ENCODE peak calls at places on chromosomes 6 and 20, in six cellular contexts. P is HTR-8/SVneo, E is midbrain, L is DMS79, R is heart left ventricle, F is HuH-7. U is an unnamed sample.
A peak's percentile ranks its signal among the peaks of the same experiment; 100 is the strongest.

GRCh38 chr6:43508481-43509141 is 1.5 kb downstream of the LRRC73 start:
- DNase-seq in P (no peak), E (no peak), L (no peak), R (no peak), F (no peak), U (no peak)

GRCh38 chr6:139649128-139649527 is 274.7 kb upstream of the CITED2 start:
- DNase-seq in P (no peak), E (no peak), L (no peak), R (no peak), F (no peak), U (no peak)

GRCh38 chr6:159203304-159204005 is 34.3 kb downstream of the FNDC1 start:
- DNase-seq in P (peak; percentile 57), E (no peak), L (no peak), R (no peak), F (no peak), U (no peak)

GRCh38 chr6:13383280-13384163 is 55.2 kb upstream of the TBC1D7 start:
- DNase-seq in P (no peak), E (no peak), L (no peak), R (no peak), F (no peak), U (no peak)

GRCh38 chr6:63997727-63998126 is 362.1 kb downstream of the PHF3 start:
- DNase-seq in P (peak; percentile 3), E (no peak), L (no peak), R (no peak), F (no peak), U (no peak)

GRCh38 chr6:107506145-107506544 is 16.2 kb downstream of the SOBP start:
- DNase-seq in P (no peak), E (no peak), L (no peak), R (no peak), F (no peak), U (no peak)

GRCh38 chr20:7387638-7388193 is 552.5 kb downstream of the HAO1 start:
- DNase-seq in P (no peak), E (no peak), L (no peak), R (no peak), F (no peak), U (no peak)

GRCh38 chr6:8029243-8029870 is 34.8 kb downstream of the BLOC1S5 start:
- DNase-seq in P (no peak), E (no peak), L (no peak), R (no peak), F (no peak), U (no peak)

GRCh38 chr20:46206025-46206424 is 87.9 kb downstream of the CD40 start:
- DNase-seq in P (peak; percentile 83), E (peak; percentile 17), L (no peak), R (peak; percentile 46), F (no peak), U (no peak)

GRCh38 chr20:58788896-58789295 is 61.8 kb downstream of the GNAS-AS1 start:
- DNase-seq in P (no peak), E (no peak), L (no peak), R (no peak), F (no peak), U (no peak)

GRCh38 chr6:161476711-161477110 is 202.8 kb upstream of the AGPAT4 start:
- DNase-seq in P (no peak), E (no peak), L (no peak), R (peak; percentile 39), F (no peak), U (no peak)

GRCh38 chr20:9989066-9989724 is 45.6 kb upstream of the ANKEF1 start:
- DNase-seq in P (no peak), E (peak; percentile 25), L (no peak), R (no peak), F (no peak), U (no peak)

GRCh38 chr20:7540923-7541322 is 399.3 kb downstream of the HAO1 start:
- DNase-seq in P (no peak), E (no peak), L (no peak), R (no peak), F (peak; percentile 37), U (no peak)

GRCh38 chr20:1657556-1658334 is at the start of gene SIRPG:
- DNase-seq in P (no peak), E (no peak), L (no peak), R (no peak), F (no peak), U (no peak)

GRCh38 chr6:52603000-52603795 is 26.3 kb upstream of the TRAM2 start:
- DNase-seq in P (peak; percentile 50), E (no peak), L (no peak), R (no peak), F (no peak), U (no peak)

GRCh38 chr20:60034231-60035110 is 76.2 kb downstream of the CDH26 start:
- DNase-seq in P (no peak), E (peak; percentile 65), L (no peak), R (peak; percentile 74), F (no peak), U (no peak)

GRCh38 chr20:49887828-49888340 is 27.4 kb downstream of the SPATA2 start:
- DNase-seq in P (no peak), E (no peak), L (no peak), R (no peak), F (no peak), U (no peak)

GRCh38 chr6:154408906-154409500 is 52.4 kb upstream of the IPCEF1 start:
- DNase-seq in P (peak; percentile 36), E (peak; percentile 64), L (no peak), R (peak; percentile 25), F (no peak), U (no peak)

GRCh38 chr6:142521791-142522190 is 220.0 kb downstream of the ADGRG6 start:
- DNase-seq in P (no peak), E (no peak), L (no peak), R (no peak), F (no peak), U (no peak)

GRCh38 chr6:149335924-149336323 is 18.4 kb downstream of the TAB2 start:
- DNase-seq in P (no peak), E (no peak), L (no peak), R (no peak), F (no peak), U (no peak)

GRCh38 chr6:92922216-92922806 is 497.0 kb downstream of the EPHA7 start:
- DNase-seq in P (no peak), E (no peak), L (no peak), R (no peak), F (no peak), U (no peak)

GRCh38 chr20:61937963-61938838 is 127.5 kb downstream of the TAF4 start:
- DNase-seq in P (no peak), E (no peak), L (no peak), R (no peak), F (no peak), U (no peak)

GRCh38 chr20:4973330-4974097 is 27.8 kb downstream of the SLC23A2 start:
- DNase-seq in P (no peak), E (no peak), L (peak; percentile 35), R (peak; percentile 20), F (peak; percentile 62), U (no peak)

GRCh38 chr6:121999458-122000065 is 399.9 kb upstream of the HSF2 start:
- DNase-seq in P (no peak), E (no peak), L (no peak), R (no peak), F (no peak), U (no peak)

GRCh38 chr20:32834972-32835371 is 15.2 kb downstream of the MAPRE1 start:
- DNase-seq in P (no peak), E (no peak), L (no peak), R (no peak), F (no peak), U (no peak)

GRCh38 chr20:52410182-52410647 is 218.6 kb upstream of the ZFP64 start:
- DNase-seq in P (no peak), E (no peak), L (no peak), R (no peak), F (no peak), U (no peak)

GRCh38 chr20:63759377-63759901 is 19.9 kb downstream of the SLC2A4RG start:
- DNase-seq in P (no peak), E (no peak), L (no peak), R (no peak), F (no peak), U (no peak)

GRCh38 chr6:107304421-107305025 is 154.8 kb downstream of the PDSS2 start:
- DNase-seq in P (no peak), E (no peak), L (no peak), R (no peak), F (no peak), U (no peak)

GRCh38 chr20:24465168-24465567 is 4.3 kb upstream of the SYNDIG1 start:
- DNase-seq in P (no peak), E (no peak), L (no peak), R (no peak), F (no peak), U (no peak)